ENCODE peak calls at places on chromosomes 3 and 15, in seven cellular contexts. One of them, this sample, is unnamed. For H3K4me1, the result is how much of the 10 kb centered on the place peaks cover.

GRCh38 chr15:48170981-48171380 is 7.1 kb downstream of the MYEF2 start:
- DNase-seq in CD8-positive, alpha-beta memory T cell: no peak
- DNase-seq in ovary: no peak
- DNase-seq in heart left ventricle: no peak
- DNase-seq in neural progenitor cell: peak
- DNase-seq in K562: no peak
- DNase-seq in CD8-positive, alpha-beta T cell: no peak
- DNase-seq in this sample: no peak

GRCh38 chr3:46214751-46215352 is 6.7 kb upstream of the CCR1 start:
- DNase-seq in CD8-positive, alpha-beta memory T cell: no peak
- DNase-seq in ovary: no peak
- DNase-seq in heart left ventricle: no peak
- DNase-seq in neural progenitor cell: peak
- DNase-seq in K562: peak
- DNase-seq in CD8-positive, alpha-beta T cell: no peak
- DNase-seq in this sample: no peak

GRCh38 chr3:112004664-112005063 is 5.9 kb downstream of the TAGLN3 start:
- DNase-seq in CD8-positive, alpha-beta memory T cell: no peak
- DNase-seq in ovary: no peak
- DNase-seq in heart left ventricle: no peak
- DNase-seq in neural progenitor cell: peak
- DNase-seq in K562: peak
- DNase-seq in CD8-positive, alpha-beta T cell: no peak
- DNase-seq in this sample: no peak

GRCh38 chr15:33292718-33293307 is 18.0 kb upstream of the RYR3 start:
- DNase-seq in CD8-positive, alpha-beta memory T cell: no peak
- DNase-seq in ovary: peak
- DNase-seq in heart left ventricle: no peak
- DNase-seq in neural progenitor cell: peak
- DNase-seq in K562: peak
- DNase-seq in CD8-positive, alpha-beta T cell: peak
- DNase-seq in this sample: no peak

GRCh38 chr3:128598884-128599664 is 51.5 kb downstream of the RPN1 start:
- DNase-seq in CD8-positive, alpha-beta memory T cell: no peak
- DNase-seq in ovary: no peak
- DNase-seq in heart left ventricle: no peak
- DNase-seq in neural progenitor cell: no peak
- DNase-seq in K562: no peak
- DNase-seq in CD8-positive, alpha-beta T cell: no peak
- DNase-seq in this sample: no peak

GRCh38 chr3:71876135-71876534 is 91.2 kb upstream of the PROK2 start:
- DNase-seq in CD8-positive, alpha-beta memory T cell: no peak
- DNase-seq in ovary: no peak
- DNase-seq in heart left ventricle: no peak
- DNase-seq in neural progenitor cell: no peak
- DNase-seq in K562: no peak
- DNase-seq in CD8-positive, alpha-beta T cell: no peak
- DNase-seq in this sample: no peak

GRCh38 chr3:152269423-152270144 is 855 bp downstream of the MBNL1 start:
- DNase-seq in CD8-positive, alpha-beta memory T cell: peak
- DNase-seq in ovary: peak
- DNase-seq in heart left ventricle: peak
- DNase-seq in neural progenitor cell: peak
- DNase-seq in K562: no peak
- DNase-seq in CD8-positive, alpha-beta T cell: peak
- DNase-seq in this sample: peak

GRCh38 chr3:30282052-30282708 is 324.2 kb upstream of the TGFBR2 start:
- DNase-seq in CD8-positive, alpha-beta memory T cell: no peak
- DNase-seq in ovary: no peak
- DNase-seq in heart left ventricle: no peak
- DNase-seq in neural progenitor cell: peak
- DNase-seq in K562: no peak
- DNase-seq in CD8-positive, alpha-beta T cell: no peak
- DNase-seq in this sample: peak

GRCh38 chr15:100170673-100171210 is 171.0 kb downstream of the ADAMTS17 start:
- DNase-seq in CD8-positive, alpha-beta memory T cell: no peak
- DNase-seq in ovary: no peak
- DNase-seq in heart left ventricle: no peak
- DNase-seq in neural progenitor cell: no peak
- DNase-seq in K562: no peak
- DNase-seq in CD8-positive, alpha-beta T cell: no peak
- DNase-seq in this sample: no peak

GRCh38 chr15:80856400-80856799 is 77.2 kb downstream of the CEMIP start:
- DNase-seq in CD8-positive, alpha-beta memory T cell: no peak
- DNase-seq in ovary: no peak
- DNase-seq in heart left ventricle: no peak
- DNase-seq in neural progenitor cell: peak
- DNase-seq in K562: peak
- DNase-seq in CD8-positive, alpha-beta T cell: no peak
- DNase-seq in this sample: no peak

GRCh38 chr3:111730143-111730542 is 128.9 kb upstream of the PHLDB2 start:
- DNase-seq in CD8-positive, alpha-beta memory T cell: no peak
- DNase-seq in ovary: no peak
- DNase-seq in heart left ventricle: no peak
- DNase-seq in neural progenitor cell: no peak
- DNase-seq in K562: no peak
- DNase-seq in CD8-positive, alpha-beta T cell: no peak
- DNase-seq in this sample: no peak

GRCh38 chr15:59657635-59658125 is 365 bp upstream of the GTF2A2 start:
- DNase-seq in CD8-positive, alpha-beta memory T cell: no peak
- DNase-seq in ovary: peak
- DNase-seq in heart left ventricle: no peak
- DNase-seq in neural progenitor cell: no peak
- DNase-seq in K562: no peak
- DNase-seq in CD8-positive, alpha-beta T cell: no peak
- DNase-seq in this sample: peak

GRCh38 chr15:23069496-23070166 is 30.3 kb upstream of the TUBGCP5 start:
- DNase-seq in CD8-positive, alpha-beta memory T cell: no peak
- DNase-seq in ovary: no peak
- DNase-seq in heart left ventricle: no peak
- DNase-seq in neural progenitor cell: peak
- DNase-seq in K562: peak
- DNase-seq in CD8-positive, alpha-beta T cell: no peak
- DNase-seq in this sample: no peak

GRCh38 chr3:113275876-113276580 is 64.7 kb downstream of the BOC start:
- DNase-seq in CD8-positive, alpha-beta memory T cell: no peak
- DNase-seq in ovary: no peak
- DNase-seq in heart left ventricle: no peak
- DNase-seq in neural progenitor cell: peak
- DNase-seq in K562: no peak
- DNase-seq in CD8-positive, alpha-beta T cell: no peak
- DNase-seq in this sample: peak

GRCh38 chr15:32738677-32739076 is 20.9 kb downstream of the GREM1 start:
- DNase-seq in CD8-positive, alpha-beta memory T cell: no peak
- DNase-seq in ovary: no peak
- DNase-seq in heart left ventricle: no peak
- DNase-seq in neural progenitor cell: no peak
- DNase-seq in K562: no peak
- DNase-seq in CD8-positive, alpha-beta T cell: no peak
- DNase-seq in this sample: no peak

GRCh38 chr15:89307791-89308190 is 26.8 kb downstream of the POLG start:
- DNase-seq in CD8-positive, alpha-beta memory T cell: no peak
- DNase-seq in ovary: no peak
- DNase-seq in heart left ventricle: no peak
- DNase-seq in neural progenitor cell: no peak
- DNase-seq in K562: no peak
- DNase-seq in CD8-positive, alpha-beta T cell: no peak
- DNase-seq in this sample: no peak

GRCh38 chr3:195083659-195084058 is 187.3 kb downstream of the XXYLT1 start:
- DNase-seq in CD8-positive, alpha-beta memory T cell: no peak
- DNase-seq in ovary: no peak
- DNase-seq in heart left ventricle: peak
- DNase-seq in neural progenitor cell: no peak
- DNase-seq in K562: no peak
- DNase-seq in CD8-positive, alpha-beta T cell: no peak
- DNase-seq in this sample: no peak

GRCh38 chr15:74651251-74651741 is 35.7 kb downstream of the CLK3 start:
- DNase-seq in CD8-positive, alpha-beta memory T cell: no peak
- DNase-seq in ovary: no peak
- DNase-seq in heart left ventricle: no peak
- DNase-seq in neural progenitor cell: no peak
- DNase-seq in K562: no peak
- DNase-seq in CD8-positive, alpha-beta T cell: no peak
- DNase-seq in this sample: no peak

GRCh38 chr15:39961051-39961450 is 27.1 kb downstream of the EIF2AK4 start:
- DNase-seq in CD8-positive, alpha-beta memory T cell: no peak
- DNase-seq in ovary: no peak
- DNase-seq in heart left ventricle: no peak
- DNase-seq in neural progenitor cell: no peak
- DNase-seq in K562: no peak
- DNase-seq in CD8-positive, alpha-beta T cell: no peak
- DNase-seq in this sample: no peak

GRCh38 chr3:168608926-168609325 is 513.2 kb upstream of the GOLIM4 start:
- DNase-seq in CD8-positive, alpha-beta memory T cell: no peak
- DNase-seq in ovary: no peak
- DNase-seq in heart left ventricle: no peak
- DNase-seq in neural progenitor cell: no peak
- DNase-seq in K562: no peak
- DNase-seq in CD8-positive, alpha-beta T cell: no peak
- DNase-seq in this sample: no peak
- H3K4me1 ChIP-seq in CD8-positive, alpha-beta memory T cell: under half
- H3K4me1 ChIP-seq in ovary: under half
- H3K4me1 ChIP-seq in heart left ventricle: under half
- H3K4me1 ChIP-seq in neural progenitor cell: under half
- H3K4me1 ChIP-seq in K562: under half
- H3K4me1 ChIP-seq in CD8-positive, alpha-beta T cell: under half
- H3K4me1 ChIP-seq in this sample: under half

DNA sequence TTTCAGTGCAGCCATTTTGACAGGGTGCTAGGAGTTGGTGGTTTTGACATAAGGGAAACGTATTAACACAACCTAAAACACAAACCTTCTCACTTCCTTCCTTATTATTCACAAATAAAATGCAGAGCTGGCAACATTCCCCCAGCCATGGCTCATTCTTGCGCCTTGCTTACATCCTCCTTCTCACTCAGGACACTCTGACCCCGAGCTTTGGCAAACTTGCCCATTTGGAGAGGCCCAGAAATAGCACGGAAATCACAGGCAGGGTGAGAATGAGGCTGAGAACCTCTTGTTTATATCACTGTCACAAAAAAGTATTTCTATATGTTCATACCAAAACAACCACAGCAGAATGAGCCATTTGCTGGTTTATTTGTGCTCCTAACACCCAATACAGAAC is 244.3 kb downstream of the NTRK3 start:
- DNase-seq in CD8-positive, alpha-beta memory T cell: no peak
- DNase-seq in ovary: no peak
- DNase-seq in heart left ventricle: no peak
- DNase-seq in neural progenitor cell: no peak
- DNase-seq in K562: no peak
- DNase-seq in CD8-positive, alpha-beta T cell: no peak
- DNase-seq in this sample: peak
- H3K4me1 ChIP-seq in CD8-positive, alpha-beta memory T cell: under half
- H3K4me1 ChIP-seq in ovary: under half
- H3K4me1 ChIP-seq in heart left ventricle: under half
- H3K4me1 ChIP-seq in neural progenitor cell: under half
- H3K4me1 ChIP-seq in K562: under half
- H3K4me1 ChIP-seq in CD8-positive, alpha-beta T cell: under half
- H3K4me1 ChIP-seq in this sample: under half

DNA sequence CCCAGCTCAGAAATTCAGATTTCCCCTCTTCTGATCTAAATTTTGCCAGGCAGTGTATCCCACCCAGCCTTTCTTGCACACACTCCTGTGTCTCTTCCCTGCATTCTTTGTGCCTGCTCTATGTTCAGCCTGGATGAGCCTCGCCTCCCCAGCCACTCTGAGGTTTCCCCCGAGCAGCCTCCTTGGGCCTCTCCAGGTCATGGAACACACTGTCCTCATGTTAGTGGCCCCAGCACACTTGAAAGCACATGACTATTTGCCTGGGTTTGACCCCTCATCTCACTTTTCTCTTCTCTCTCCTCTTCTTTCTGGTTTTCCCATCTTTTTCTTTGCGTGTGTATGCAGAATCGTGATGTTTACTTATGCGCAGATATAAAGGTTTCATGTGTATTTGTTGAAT is 3.1 kb downstream of the THSD4 start:
- DNase-seq in CD8-positive, alpha-beta memory T cell: no peak
- DNase-seq in ovary: no peak
- DNase-seq in heart left ventricle: no peak
- DNase-seq in neural progenitor cell: no peak
- DNase-seq in K562: no peak
- DNase-seq in CD8-positive, alpha-beta T cell: no peak
- DNase-seq in this sample: no peak
- H3K4me1 ChIP-seq in CD8-positive, alpha-beta memory T cell: under half
- H3K4me1 ChIP-seq in ovary: under half
- H3K4me1 ChIP-seq in heart left ventricle: under half
- H3K4me1 ChIP-seq in neural progenitor cell: under half
- H3K4me1 ChIP-seq in K562: under half
- H3K4me1 ChIP-seq in CD8-positive, alpha-beta T cell: under half
- H3K4me1 ChIP-seq in this sample: under half

GRCh38 chr15:66760358-66760967 is 58.4 kb downstream of the SMAD6 start:
- DNase-seq in CD8-positive, alpha-beta memory T cell: no peak
- DNase-seq in ovary: no peak
- DNase-seq in heart left ventricle: no peak
- DNase-seq in neural progenitor cell: no peak
- DNase-seq in K562: no peak
- DNase-seq in CD8-positive, alpha-beta T cell: no peak
- DNase-seq in this sample: peak

GRCh38 chr15:66757030-66757429 is 55.0 kb downstream of the SMAD6 start:
- DNase-seq in CD8-positive, alpha-beta memory T cell: no peak
- DNase-seq in ovary: peak
- DNase-seq in heart left ventricle: no peak
- DNase-seq in neural progenitor cell: no peak
- DNase-seq in K562: no peak
- DNase-seq in CD8-positive, alpha-beta T cell: no peak
- DNase-seq in this sample: peak

GRCh38 chr15:66760968-66761722 is 59.1 kb downstream of the SMAD6 start:
- DNase-seq in CD8-positive, alpha-beta memory T cell: no peak
- DNase-seq in ovary: no peak
- DNase-seq in heart left ventricle: no peak
- DNase-seq in neural progenitor cell: no peak
- DNase-seq in K562: no peak
- DNase-seq in CD8-positive, alpha-beta T cell: no peak
- DNase-seq in this sample: peak

GRCh38 chr15:66757521-66757920 is 55.5 kb downstream of the SMAD6 start:
- DNase-seq in CD8-positive, alpha-beta memory T cell: no peak
- DNase-seq in ovary: peak
- DNase-seq in heart left ventricle: no peak
- DNase-seq in neural progenitor cell: no peak
- DNase-seq in K562: no peak
- DNase-seq in CD8-positive, alpha-beta T cell: no peak
- DNase-seq in this sample: peak

DNA sequence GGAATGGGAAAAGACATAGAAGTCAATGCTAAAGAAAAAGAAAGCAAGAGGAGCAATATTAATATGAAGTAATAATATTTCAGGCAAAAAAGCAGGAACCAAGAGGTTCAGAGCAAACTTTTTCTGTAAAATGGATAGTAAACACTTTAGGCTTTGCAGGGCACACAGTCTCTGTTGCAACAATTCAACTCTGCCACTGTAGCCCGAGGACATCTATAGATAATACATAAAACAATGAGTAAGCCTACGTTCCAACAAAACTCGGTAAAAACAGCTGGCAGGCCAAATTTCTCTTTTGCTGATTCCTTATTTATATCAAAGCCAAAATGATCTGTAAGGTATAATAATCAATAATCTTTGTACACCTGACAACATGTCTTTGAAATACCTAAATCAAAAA is 56.8 kb downstream of the SMAD6 start:
- DNase-seq in CD8-positive, alpha-beta memory T cell: no peak
- DNase-seq in ovary: no peak
- DNase-seq in heart left ventricle: no peak
- DNase-seq in neural progenitor cell: no peak
- DNase-seq in K562: no peak
- DNase-seq in CD8-positive, alpha-beta T cell: no peak
- DNase-seq in this sample: no peak
- H3K4me1 ChIP-seq in CD8-positive, alpha-beta memory T cell: under half
- H3K4me1 ChIP-seq in ovary: under half
- H3K4me1 ChIP-seq in heart left ventricle: half or more
- H3K4me1 ChIP-seq in neural progenitor cell: under half
- H3K4me1 ChIP-seq in K562: under half
- H3K4me1 ChIP-seq in CD8-positive, alpha-beta T cell: under half
- H3K4me1 ChIP-seq in this sample: half or more

This sample was measured in right cardiac atrium.